ENCODE peak calls at places on chromosomes 3 and 15, in six cellular contexts. V, Q, T, N, Y and U are unnamed samples. For H3K4me1, the result is how much of the 10 kb centered on the place peaks cover.

GRCh38 chr3:2772803-2773202 is 337.4 kb downstream of the IL5RA start:
- ATAC-seq in Y (no peak), N (no peak), T (no peak), V (no peak), Q (no peak), U (no peak)

GRCh38 chr3:41075958-41076357 is 123.3 kb upstream of the CTNNB1 start:
- ATAC-seq in V (no peak), T (peak), Y (no peak), N (no peak), Q (peak), U (peak)

GRCh38 chr15:67838789-67839332 is 984 bp downstream of the RNU6-1 start:
- ATAC-seq in V (no peak), T (peak), Q (peak), N (no peak), Y (peak), U (peak)

GRCh38 chr3:71611099-71611498 is 27.6 kb upstream of the FOXP1 start:
- ATAC-seq in N (no peak), Q (no peak), Y (no peak), V (no peak), T (no peak), U (no peak)

GRCh38 chr3:194632211-194632982 is 822 bp downstream of the TMEM44 start:
- ATAC-seq in V (peak), N (no peak), Q (peak), Y (peak), T (peak), U (peak)

GRCh38 chr15:43276563-43277200 is 10.0 kb upstream of the TGM5 start:
- ATAC-seq in V (no peak), Y (no peak), T (no peak), Q (no peak), N (no peak), U (no peak)

GRCh38 chr3:190618349-190619030 is 104.6 kb downstream of the IL1RAP start:
- ATAC-seq in Y (no peak), T (no peak), Q (no peak), N (peak), V (no peak), U (no peak)

GRCh38 chr3:39453134-39453533 is 14.3 kb upstream of the MOBP start:
- ATAC-seq in T (no peak), Q (no peak), V (no peak), Y (no peak), N (peak), U (no peak)

GRCh38 chr15:97096303-97096835 is 765.9 kb downstream of the NR2F2 start:
- ATAC-seq in N (peak), V (no peak), Y (no peak), T (no peak), Q (no peak), U (no peak)

GRCh38 chr3:28739647-28740046 is 391.0 kb upstream of the AZI2 start:
- ATAC-seq in V (no peak), Q (no peak), T (no peak), N (no peak), Y (no peak), U (no peak)

GRCh38 chr3:16142350-16143050 is 32.0 kb upstream of the GALNT15 start:
- ATAC-seq in Q (no peak), Y (no peak), N (peak), T (no peak), V (no peak), U (no peak)

GRCh38 chr3:159672728-159673471 is 315.7 kb upstream of the IL12A start:
- ATAC-seq in V (peak), N (peak), Q (no peak), T (no peak), Y (no peak), U (no peak)

GRCh38 chr3:195570344-195570743 is 13.4 kb downstream of the APOD start:
- ATAC-seq in T (no peak), V (no peak), Q (no peak), N (no peak), Y (no peak), U (no peak)

GRCh38 chr3:70824785-70825184 is 512.3 kb upstream of the MDFIC2 start:
- ATAC-seq in Y (no peak), V (peak), Q (no peak), T (no peak), N (no peak), U (no peak)

GRCh38 chr3:128573707-128574162 is 76.9 kb downstream of the RPN1 start:
- ATAC-seq in N (no peak), Y (peak), V (no peak), Q (peak), T (peak), U (peak)

GRCh38 chr3:124115279-124115678 is 123.4 kb upstream of the ROPN1 start:
- ATAC-seq in V (no peak), T (peak), N (no peak), Y (no peak), Q (peak), U (no peak)

GRCh38 chr3:15339786-15340215 is 7.4 kb upstream of the SH3BP5 start:
- ATAC-seq in Q (no peak), N (no peak), T (peak), Y (no peak), V (peak), U (no peak)

GRCh38 chr3:138803006-138803653 is 31.6 kb downstream of the PIK3CB start:
- ATAC-seq in Q (no peak), Y (no peak), T (no peak), V (no peak), N (no peak), U (no peak)

GRCh38 chr3:188179006-188179966 is 25.3 kb downstream of the LPP start:
- ATAC-seq in N (no peak), T (peak), Y (peak), V (peak), Q (peak), U (peak)

GRCh38 chr3:153215497-153215896 is 53.5 kb downstream of the RAP2B start:
- ATAC-seq in Q (no peak), N (no peak), T (no peak), V (no peak), Y (no peak), U (no peak)

GRCh38 chr15:100569406-100569805 is 32.6 kb downstream of the LINS1 start:
- ATAC-seq in Q (no peak), T (no peak), Y (no peak), N (no peak), V (no peak), U (no peak)

GRCh38 chr15:100571592-100572167 is 30.3 kb downstream of the LINS1 start:
- ATAC-seq in T (no peak), N (no peak), Y (no peak), Q (no peak), V (no peak), U (no peak)

GRCh38 chr15:100570282-100570681 is 31.7 kb downstream of the LINS1 start:
- ATAC-seq in Y (no peak), N (no peak), V (peak), Q (no peak), T (no peak), U (no peak)

GRCh38 chr15:100572362-100572983 is 29.5 kb downstream of the LINS1 start:
- ATAC-seq in T (no peak), N (no peak), Y (no peak), V (no peak), Q (no peak), U (no peak)

DNA sequence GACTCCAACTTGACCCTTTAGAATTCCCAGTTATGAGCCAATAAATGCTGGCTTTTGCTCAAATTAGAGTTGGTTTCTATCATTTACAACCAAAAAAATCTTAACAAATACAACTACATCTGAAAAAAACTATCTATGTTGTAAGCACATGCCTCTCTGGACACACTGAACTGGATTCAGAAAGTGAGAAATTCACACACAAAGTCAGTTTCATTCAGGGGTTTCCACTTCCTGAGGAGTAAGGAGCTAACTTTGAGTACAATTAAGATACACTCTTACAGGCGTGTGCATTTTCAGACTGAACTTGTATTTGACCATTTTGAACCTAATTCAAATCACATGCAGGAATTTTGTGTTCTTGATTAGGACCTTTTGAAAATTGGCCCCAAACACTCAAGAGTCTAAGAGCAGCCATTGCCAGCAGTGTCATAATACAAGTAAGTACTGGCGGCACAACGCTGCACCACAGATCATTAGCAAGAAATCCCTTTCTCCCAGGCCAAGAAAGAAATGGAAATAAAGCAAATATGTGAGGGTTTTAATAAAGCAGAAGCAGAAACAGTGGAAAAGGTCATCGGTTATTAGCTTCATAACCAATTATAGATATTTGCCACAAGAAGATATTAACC is 31.1 kb downstream of the LINS1 start:
- ATAC-seq in V (no peak), N (peak), Q (no peak), Y (no peak), T (no peak), U (no peak)
- H3K27ac ChIP-seq in V (no peak), N (peak), Q (no peak), Y (no peak), T (no peak), U (no peak)

DNA sequence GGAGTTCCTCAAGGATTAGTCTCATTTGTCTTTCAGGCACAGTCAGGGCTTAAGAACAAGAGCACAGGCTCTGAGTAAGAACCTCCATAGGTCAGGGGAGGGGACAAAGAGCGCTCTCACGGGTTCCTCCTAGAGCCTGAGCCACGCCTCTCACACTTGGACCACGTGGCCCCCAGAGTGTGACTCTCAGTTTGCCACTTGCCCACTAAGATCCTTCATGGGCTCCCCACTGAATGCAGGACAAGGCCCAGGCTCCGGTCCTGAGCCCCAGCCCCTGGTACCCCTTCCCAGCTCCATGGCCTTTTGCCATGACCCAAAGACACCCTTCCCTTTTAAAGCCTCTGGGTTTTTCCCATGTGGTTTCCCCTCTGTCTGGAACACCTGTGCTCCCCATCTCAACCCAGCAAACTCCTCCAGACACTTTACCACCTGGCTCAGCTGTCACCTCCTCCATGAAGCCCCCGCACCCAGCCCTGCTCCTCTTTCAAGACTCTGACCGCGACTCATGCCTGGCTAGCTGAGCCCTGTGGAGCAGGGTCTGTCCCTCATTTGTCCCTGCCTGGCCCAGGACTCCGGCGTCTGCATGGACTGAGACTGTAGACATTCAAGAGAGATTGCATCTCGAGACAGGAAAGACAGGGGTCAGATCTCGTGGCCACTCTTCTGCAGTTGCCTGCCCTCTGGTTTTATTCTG is 32.7 kb downstream of the IQSEC1 start:
- ATAC-seq in T (peak), V (peak), Y (no peak), Q (no peak), N (peak), U (no peak)
- H3K4me1 ChIP-seq in T (under half), V (under half), Y (under half), Q (under half), N (under half), U (under half)

GRCh38 chr3:169636928-169637327 is 26.6 kb downstream of the MECOM start:
- ATAC-seq in Q (no peak), V (no peak), Y (no peak), N (no peak), T (no peak), U (no peak)

GRCh38 chr3:169637731-169638130 is 25.8 kb downstream of the MECOM start:
- ATAC-seq in Y (no peak), N (no peak), V (no peak), T (no peak), Q (no peak), U (no peak)

GRCh38 chr3:169644750-169645149 is 18.8 kb downstream of the MECOM start:
- ATAC-seq in Q (no peak), Y (no peak), T (no peak), N (no peak), V (no peak), U (no peak)

GRCh38 chr3:169640467-169641148 is 22.9 kb downstream of the MECOM start:
- ATAC-seq in T (no peak), Y (no peak), V (no peak), N (no peak), Q (no peak), U (no peak)

GRCh38 chr3:169641167-169641566 is 22.3 kb downstream of the MECOM start:
- ATAC-seq in N (no peak), T (no peak), Y (no peak), Q (no peak), V (no peak), U (no peak)
- H3K27ac ChIP-seq in N (no peak), T (no peak), Y (no peak), Q (no peak), V (no peak), U (no peak)

DNA sequence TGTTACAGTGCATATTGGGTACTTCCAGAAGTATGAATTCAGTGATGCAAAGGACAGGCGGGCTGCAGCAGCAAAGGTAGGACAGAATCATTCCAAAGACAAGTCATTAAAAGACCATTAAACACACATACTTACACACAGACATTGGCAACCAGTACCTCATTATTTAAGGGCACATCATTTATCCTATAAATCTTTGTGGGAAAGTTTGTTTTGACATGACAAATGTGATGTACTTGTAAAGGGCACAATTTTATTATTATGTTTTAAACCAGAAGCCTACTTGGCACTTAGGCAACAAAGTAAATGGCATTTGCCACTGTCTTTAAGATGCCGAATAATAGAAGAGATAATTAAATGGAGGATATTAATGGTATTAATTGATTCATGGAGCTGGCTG is 22.7 kb downstream of the ARIH1 start:
- ATAC-seq in Y (no peak), T (no peak), V (no peak), N (no peak), Q (no peak), U (no peak)
- H3K4me1 ChIP-seq in Y (under half), T (under half), V (under half), N (under half), Q (half or more), U (half or more)

DNA sequence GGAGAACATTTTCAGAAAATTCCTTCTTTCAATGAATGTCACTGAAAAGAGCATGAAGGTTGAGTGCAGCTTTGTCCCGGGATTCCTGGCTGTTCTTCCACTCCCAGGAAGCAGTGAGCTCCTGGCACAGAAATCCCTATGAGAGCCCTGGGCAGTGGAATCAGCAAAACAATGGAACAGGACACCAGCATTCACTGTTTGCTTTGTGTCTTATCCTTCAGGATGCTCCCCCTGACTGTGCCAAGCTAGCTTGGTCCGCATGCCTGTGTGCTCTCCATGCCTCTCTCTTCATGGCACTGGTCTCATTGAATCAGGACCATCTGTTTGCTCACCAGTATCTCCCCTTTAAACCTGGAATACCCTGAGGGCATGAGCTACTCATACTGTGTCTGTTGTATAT is 102.0 kb upstream of the GADL1 start:
- ATAC-seq in Q (no peak), Y (no peak), V (no peak), T (no peak), N (no peak), U (no peak)
- H3K27ac ChIP-seq in Q (no peak), Y (no peak), V (no peak), T (no peak), N (no peak), U (no peak)

DNA sequence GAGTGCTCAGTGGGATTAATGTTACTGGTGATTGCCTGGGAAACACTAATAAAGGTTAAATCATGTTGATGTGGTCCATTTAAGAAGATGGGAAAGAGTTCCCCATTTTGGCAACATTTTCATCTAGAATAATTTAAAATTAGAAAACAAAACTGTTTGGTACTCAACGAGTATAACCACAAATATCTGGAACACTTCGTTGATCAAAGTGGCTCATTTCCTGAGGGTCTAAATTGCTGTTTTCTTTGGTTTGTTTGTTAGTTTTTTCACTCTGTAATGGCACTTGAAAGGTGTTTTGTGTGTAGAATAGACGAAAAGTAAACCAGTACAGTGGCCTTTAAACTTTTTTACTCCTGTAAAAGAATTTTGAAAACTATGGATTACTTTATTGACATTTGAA is 73.9 kb downstream of the BBX start:
- ATAC-seq in N (no peak), Y (no peak), Q (no peak), V (no peak), T (no peak), U (no peak)
- H3K4me1 ChIP-seq in N (under half), Y (under half), Q (under half), V (under half), T (under half), U (under half)